ENCODE peak calls at places on chromosomes 4 and X, in eight cellular contexts. One of them, this sample, is unnamed.

GRCh38 chrX:103773445-103773844 is 3.2 kb upstream of the PLP1 start:
- DNase-seq in GM23338: no peak
- DNase-seq in effector memory CD4-positive, alpha-beta T cell: no peak
- DNase-seq in progenitor cell of endocrine pancreas: no peak
- DNase-seq in mesendoderm: no peak
- DNase-seq in activated CD4-positive, alpha-beta T cell treated with anti-CD3 and anti-CD28 coated beads, Interleukin-2, amount 50 U/mL, for 48 hours: no peak
- DNase-seq in neural crest cell: no peak
- DNase-seq in heart left ventricle: no peak
- DNase-seq in this sample: no peak

GRCh38 chrX:989959-990510 is 222.4 kb downstream of the CRLF2 start:
- DNase-seq in GM23338: no peak
- DNase-seq in effector memory CD4-positive, alpha-beta T cell: peak
- DNase-seq in progenitor cell of endocrine pancreas: peak
- DNase-seq in mesendoderm: peak
- DNase-seq in activated CD4-positive, alpha-beta T cell treated with anti-CD3 and anti-CD28 coated beads, Interleukin-2, amount 50 U/mL, for 48 hours: peak
- DNase-seq in neural crest cell: peak
- DNase-seq in heart left ventricle: peak
- DNase-seq in this sample: no peak

GRCh38 chr4:3446631-3447320 is 5.0 kb downstream of the HGFAC start:
- DNase-seq in GM23338: no peak
- DNase-seq in effector memory CD4-positive, alpha-beta T cell: no peak
- DNase-seq in progenitor cell of endocrine pancreas: no peak
- DNase-seq in mesendoderm: no peak
- DNase-seq in activated CD4-positive, alpha-beta T cell treated with anti-CD3 and anti-CD28 coated beads, Interleukin-2, amount 50 U/mL, for 48 hours: no peak
- DNase-seq in neural crest cell: no peak
- DNase-seq in heart left ventricle: no peak
- DNase-seq in this sample: no peak

GRCh38 chr4:38040619-38041018 is 80.4 kb downstream of the PTTG2 start:
- DNase-seq in GM23338: no peak
- DNase-seq in effector memory CD4-positive, alpha-beta T cell: no peak
- DNase-seq in progenitor cell of endocrine pancreas: no peak
- DNase-seq in mesendoderm: no peak
- DNase-seq in activated CD4-positive, alpha-beta T cell treated with anti-CD3 and anti-CD28 coated beads, Interleukin-2, amount 50 U/mL, for 48 hours: no peak
- DNase-seq in neural crest cell: no peak
- DNase-seq in heart left ventricle: no peak
- DNase-seq in this sample: no peak

GRCh38 chr4:1492636-1493539 is 86.6 kb upstream of the NKX1-1 start:
- DNase-seq in GM23338: no peak
- DNase-seq in effector memory CD4-positive, alpha-beta T cell: no peak
- DNase-seq in progenitor cell of endocrine pancreas: no peak
- DNase-seq in mesendoderm: no peak
- DNase-seq in activated CD4-positive, alpha-beta T cell treated with anti-CD3 and anti-CD28 coated beads, Interleukin-2, amount 50 U/mL, for 48 hours: no peak
- DNase-seq in neural crest cell: no peak
- DNase-seq in heart left ventricle: no peak
- DNase-seq in this sample: no peak

GRCh38 chrX:116230136-116230886 is 59.8 kb downstream of the AGTR2 start:
- DNase-seq in GM23338: no peak
- DNase-seq in effector memory CD4-positive, alpha-beta T cell: no peak
- DNase-seq in progenitor cell of endocrine pancreas: no peak
- DNase-seq in mesendoderm: no peak
- DNase-seq in activated CD4-positive, alpha-beta T cell treated with anti-CD3 and anti-CD28 coated beads, Interleukin-2, amount 50 U/mL, for 48 hours: no peak
- DNase-seq in neural crest cell: no peak
- DNase-seq in heart left ventricle: no peak
- DNase-seq in this sample: no peak

GRCh38 chrX:154411981-154412340 is 622 bp downstream of the TAFAZZIN start:
- DNase-seq in GM23338: peak
- DNase-seq in effector memory CD4-positive, alpha-beta T cell: no peak
- DNase-seq in progenitor cell of endocrine pancreas: no peak
- DNase-seq in mesendoderm: peak
- DNase-seq in activated CD4-positive, alpha-beta T cell treated with anti-CD3 and anti-CD28 coated beads, Interleukin-2, amount 50 U/mL, for 48 hours: peak
- DNase-seq in neural crest cell: peak
- DNase-seq in heart left ventricle: peak
- DNase-seq in this sample: peak

GRCh38 chr4:1246111-1246881 is 2.6 kb downstream of the CTBP1 start:
- DNase-seq in GM23338: no peak
- DNase-seq in effector memory CD4-positive, alpha-beta T cell: no peak
- DNase-seq in progenitor cell of endocrine pancreas: peak
- DNase-seq in mesendoderm: no peak
- DNase-seq in activated CD4-positive, alpha-beta T cell treated with anti-CD3 and anti-CD28 coated beads, Interleukin-2, amount 50 U/mL, for 48 hours: no peak
- DNase-seq in neural crest cell: no peak
- DNase-seq in heart left ventricle: peak
- DNase-seq in this sample: no peak

GRCh38 chr4:167177925-167178324 is 56.4 kb downstream of the SPOCK3 start:
- DNase-seq in GM23338: no peak
- DNase-seq in effector memory CD4-positive, alpha-beta T cell: no peak
- DNase-seq in progenitor cell of endocrine pancreas: no peak
- DNase-seq in mesendoderm: no peak
- DNase-seq in activated CD4-positive, alpha-beta T cell treated with anti-CD3 and anti-CD28 coated beads, Interleukin-2, amount 50 U/mL, for 48 hours: no peak
- DNase-seq in neural crest cell: no peak
- DNase-seq in heart left ventricle: no peak
- DNase-seq in this sample: no peak

GRCh38 chr4:3009422-3009821 is 46.1 kb downstream of the GRK4 start:
- DNase-seq in GM23338: peak
- DNase-seq in effector memory CD4-positive, alpha-beta T cell: no peak
- DNase-seq in progenitor cell of endocrine pancreas: peak
- DNase-seq in mesendoderm: peak
- DNase-seq in activated CD4-positive, alpha-beta T cell treated with anti-CD3 and anti-CD28 coated beads, Interleukin-2, amount 50 U/mL, for 48 hours: peak
- DNase-seq in neural crest cell: peak
- DNase-seq in heart left ventricle: no peak
- DNase-seq in this sample: no peak

GRCh38 chrX:103831803-103832544 is at the start of gene RAB9B:
- DNase-seq in GM23338: peak
- DNase-seq in effector memory CD4-positive, alpha-beta T cell: peak
- DNase-seq in progenitor cell of endocrine pancreas: peak
- DNase-seq in mesendoderm: peak
- DNase-seq in activated CD4-positive, alpha-beta T cell treated with anti-CD3 and anti-CD28 coated beads, Interleukin-2, amount 50 U/mL, for 48 hours: peak
- DNase-seq in neural crest cell: peak
- DNase-seq in heart left ventricle: peak
- DNase-seq in this sample: peak

GRCh38 chr4:57943672-57944071 is 833.5 kb upstream of the IGFBP7 start:
- DNase-seq in GM23338: no peak
- DNase-seq in effector memory CD4-positive, alpha-beta T cell: no peak
- DNase-seq in progenitor cell of endocrine pancreas: no peak
- DNase-seq in mesendoderm: no peak
- DNase-seq in activated CD4-positive, alpha-beta T cell treated with anti-CD3 and anti-CD28 coated beads, Interleukin-2, amount 50 U/mL, for 48 hours: no peak
- DNase-seq in neural crest cell: no peak
- DNase-seq in heart left ventricle: no peak
- DNase-seq in this sample: no peak

GRCh38 chr4:65450899-65451298 is 219.4 kb downstream of the EPHA5 start:
- DNase-seq in GM23338: peak
- DNase-seq in effector memory CD4-positive, alpha-beta T cell: no peak
- DNase-seq in progenitor cell of endocrine pancreas: no peak
- DNase-seq in mesendoderm: no peak
- DNase-seq in activated CD4-positive, alpha-beta T cell treated with anti-CD3 and anti-CD28 coated beads, Interleukin-2, amount 50 U/mL, for 48 hours: no peak
- DNase-seq in neural crest cell: no peak
- DNase-seq in heart left ventricle: no peak
- DNase-seq in this sample: no peak

This sample was measured in RKO.